ENCODE peak calls at places on chromosomes 6 and 20, in six cellular contexts. Z is IMR-90, L is HepG2, C is body of pancreas, O is A549, T is H54. I is an unnamed sample.

GRCh38 chr20:53901064-53901463 is 169.3 kb downstream of the BCAS1 start:
- DNase-seq in Z (peak), L (no peak), C (no peak), O (peak), T (no peak), I (peak)

GRCh38 chr6:154234019-154234772 is 122.4 kb downstream of the IPCEF1 start:
- DNase-seq in Z (no peak), L (no peak), C (no peak), O (no peak), T (no peak), I (no peak)

GRCh38 chr6:155126727-155127439 is 131.8 kb downstream of the TIAM2 start:
- DNase-seq in Z (peak), L (peak), C (peak), O (peak), T (peak), I (peak)

GRCh38 chr6:21523652-21524051 is 69.9 kb upstream of the SOX4 start:
- DNase-seq in Z (no peak), L (no peak), C (peak), O (no peak), T (no peak), I (no peak)

GRCh38 chr20:4962257-4962855 is 39.0 kb downstream of the SLC23A2 start:
- DNase-seq in Z (no peak), L (no peak), C (no peak), O (no peak), T (no peak), I (no peak)

GRCh38 chr6:11263185-11263817 is 30.8 kb upstream of the NEDD9 start:
- DNase-seq in Z (peak), L (peak), C (peak), O (peak), T (peak), I (peak)

GRCh38 chr6:105302617-105303128 is 100.2 kb downstream of the PREP start:
- DNase-seq in Z (no peak), L (no peak), C (no peak), O (no peak), T (no peak), I (no peak)

GRCh38 chr20:23049201-23049932 is at the start of gene THBD:
- DNase-seq in Z (peak), L (no peak), C (peak), O (peak), T (no peak), I (peak)

GRCh38 chr6:61886608-61887259 is 399.3 kb downstream of the KHDRBS2 start:
- DNase-seq in Z (no peak), L (peak), C (no peak), O (no peak), T (no peak), I (no peak)

GRCh38 chr6:128327890-128328289 is 192.5 kb downstream of the PTPRK start:
- DNase-seq in Z (peak), L (peak), C (peak), O (no peak), T (no peak), I (no peak)

GRCh38 chr6:79467716-79468115 is 69.5 kb downstream of the LCA5 start:
- DNase-seq in Z (peak), L (peak), C (no peak), O (no peak), T (no peak), I (no peak)

GRCh38 chr20:60883517-60883916 is 368.5 kb upstream of the CDH4 start:
- DNase-seq in Z (no peak), L (no peak), C (no peak), O (no peak), T (no peak), I (no peak)

GRCh38 chr6:93917216-93917615 is 497.9 kb upstream of the EPHA7 start:
- DNase-seq in Z (no peak), L (no peak), C (no peak), O (no peak), T (no peak), I (no peak)

GRCh38 chr6:136753624-136754023 is 38.7 kb downstream of the MAP3K5 start:
- DNase-seq in Z (no peak), L (no peak), C (no peak), O (no peak), T (no peak), I (no peak)

GRCh38 chr6:156953478-156954146 is 176.4 kb downstream of the ARID1B start:
- DNase-seq in Z (peak), L (peak), C (peak), O (peak), T (peak), I (peak)

GRCh38 chr6:100426241-100426640 is 38.5 kb downstream of the SIM1 start:
- DNase-seq in Z (no peak), L (no peak), C (no peak), O (no peak), T (no peak), I (no peak)

GRCh38 chr6:127190552-127190951 is 72.1 kb downstream of the RSPO3 start:
- DNase-seq in Z (peak), L (no peak), C (no peak), O (peak), T (no peak), I (peak)

GRCh38 chr6:159608961-159609673 is 83.9 kb downstream of the SOD2 start:
- DNase-seq in Z (peak), L (peak), C (no peak), O (peak), T (peak), I (no peak)

GRCh38 chr6:106027316-106027715 is 58.8 kb upstream of the PRDM1 start:
- DNase-seq in Z (no peak), L (no peak), C (no peak), O (no peak), T (no peak), I (no peak)

DNA sequence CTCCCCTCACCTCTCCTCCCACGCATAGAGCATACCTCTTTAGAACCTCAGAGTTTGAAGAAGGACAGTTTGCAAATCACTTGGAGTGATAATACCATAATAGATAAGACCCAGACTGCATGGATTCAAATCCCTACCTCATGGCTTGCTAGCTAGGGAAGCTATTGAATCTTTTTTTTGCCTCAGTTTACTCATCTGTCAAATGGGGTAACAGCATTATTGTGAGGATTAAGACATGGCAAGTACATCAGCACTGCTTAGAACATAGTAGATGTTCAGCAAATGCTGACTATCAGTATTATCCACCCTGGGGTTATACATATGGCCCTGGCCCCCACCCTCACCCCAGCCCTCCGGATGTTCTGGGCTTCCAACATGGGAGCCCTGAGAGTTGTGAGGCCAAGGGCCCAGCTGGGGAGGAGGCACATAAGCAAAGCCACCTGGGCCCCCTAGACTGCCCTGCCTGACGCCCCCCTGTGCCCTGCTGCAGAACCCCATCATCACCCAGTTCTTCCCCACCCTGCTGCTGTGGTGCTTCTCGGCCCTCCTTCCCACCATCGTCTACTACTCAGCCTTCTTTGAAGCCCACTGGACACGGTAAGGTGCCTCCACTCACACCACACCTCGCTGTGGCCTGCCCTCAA is 9.1 kb upstream of the CAPN11 start:
- DNase-seq in Z (no peak), L (no peak), C (no peak), O (no peak), T (no peak), I (no peak)
- TF ChIP-seq POLR2A in Z (no peak), L (no peak), C (no peak), O (no peak), T (no peak), I (no peak)

DNA sequence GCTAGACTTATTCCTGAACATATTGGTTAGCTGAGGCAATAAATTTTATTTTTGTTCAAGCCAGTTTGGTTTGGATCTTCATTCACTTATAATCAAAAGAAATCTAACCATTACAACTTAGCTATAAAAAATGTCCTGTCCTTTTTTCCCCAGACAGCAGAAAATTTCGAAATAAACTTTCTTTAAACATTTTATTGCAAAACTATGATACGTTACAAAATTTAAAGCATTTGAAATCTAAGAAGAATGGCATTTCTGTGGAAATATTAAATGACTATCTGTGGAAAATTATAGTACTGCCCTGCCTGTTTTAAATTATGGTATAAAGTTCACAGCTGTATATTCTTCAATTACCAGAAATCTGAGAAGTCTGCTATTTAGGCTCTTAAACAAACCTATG is 553.9 kb downstream of the COL12A1 start:
- DNase-seq in Z (peak), L (no peak), C (no peak), O (no peak), T (no peak), I (no peak)
- TF ChIP-seq POLR2A in Z (no peak), L (no peak), C (no peak), O (no peak), T (no peak), I (no peak)

GRCh38 chr6:73653571-73654424 is at the start of gene SLC17A5:
- DNase-seq in Z (peak), L (peak), C (peak), O (peak), T (peak), I (peak)
- TF ChIP-seq POLR2A in Z (peak), L (peak), C (peak), O (peak), T (peak), I (peak)

GRCh38 chr20:50583422-50584150 is 73.4 kb downstream of the PTPN1 start:
- DNase-seq in Z (no peak), L (no peak), C (no peak), O (no peak), T (no peak), I (no peak)
- TF ChIP-seq POLR2A in Z (no peak), L (no peak), C (no peak), O (no peak), T (no peak), I (no peak)